ENCODE peak calls at places on chromosomes 4 and X, in eight cellular contexts. S is SK-N-SH; I is coronary artery; X is germinal center; B is head of caudate nucleus; W is HFFc6; R is stimulated activated CD8-positive, alpha-beta memory T cell treated with anti-CD3 and anti-CD28 coated beads, Interleukin-4, amount 100 ng/mL, for 48 hours; H is astrocyte. T is an unnamed sample.

GRCh38 chr4:55069248-55069647 is 56.1 kb downstream of the KDR start:
- DNase-seq in S (no peak), I (no peak), X (no peak), B (no peak), W (no peak), R (no peak), H (peak; percentile 27), T (peak; percentile 76)

GRCh38 chr4:10736895-10737294 is 52.3 kb upstream of the CLNK start:
- DNase-seq in S (no peak), I (no peak), X (no peak), B (no peak), W (no peak), R (no peak), H (no peak), T (no peak)

GRCh38 chr4:6953751-6954380 is 44.2 kb downstream of the TBC1D14 start:
- DNase-seq in S (peak; percentile 61), I (no peak), X (no peak), B (no peak), W (no peak), R (no peak), H (peak; percentile 68), T (peak; percentile 97)

GRCh38 chr4:56345461-56345860 is 41.8 kb downstream of the AASDH start:
- DNase-seq in S (no peak), I (no peak), X (no peak), B (no peak), W (no peak), R (no peak), H (no peak), T (no peak)

GRCh38 chrX:79530310-79531108 is 163.4 kb upstream of the ITM2A start:
- DNase-seq in S (no peak), I (no peak), X (no peak), B (no peak), W (no peak), R (no peak), H (no peak), T (no peak)

GRCh38 chr4:160375746-160376452 is 1273.0 kb downstream of the RAPGEF2 start:
- DNase-seq in S (no peak), I (no peak), X (no peak), B (no peak), W (no peak), R (no peak), H (no peak), T (no peak)

GRCh38 chr4:6419452-6420028 is 52.9 kb downstream of the PPP2R2C start:
- DNase-seq in S (no peak), I (no peak), X (no peak), B (peak; percentile 71), W (peak; percentile 3), R (no peak), H (no peak), T (no peak)

GRCh38 chr4:154618708-154619315 is 6.4 kb upstream of the FGG start:
- DNase-seq in S (peak; percentile 39), I (no peak), X (peak; percentile 39), B (peak; percentile 74), W (peak; percentile 28), R (peak; percentile 62), H (peak; percentile 7), T (peak; percentile 75)

T was measured in islet precursor cell.